ENCODE peak calls at places on chromosomes 3 and 15, in eight cellular contexts. One of them, this sample, is unnamed.

GRCh38 chr15:40092416-40093223 is 16.1 kb downstream of the BMF start:
- DNase-seq in Panc1: no peak
- DNase-seq in cardiac fibroblast: peak; percentile 19
- DNase-seq in foreskin keratinocyte: no peak
- DNase-seq in A673: peak; percentile 95
- DNase-seq in activated T-helper 1 cell treated with anti-CD3 and anti-CD28 coated beads, Interleukin-2, amount 50 U/mL, for 16 hours: no peak
- DNase-seq in head of caudate nucleus: no peak
- DNase-seq in ureter: peak; percentile 80
- DNase-seq in this sample: no peak

GRCh38 chr3:117017135-117017990 is 307.8 kb downstream of the TUSC7 start:
- DNase-seq in Panc1: no peak
- DNase-seq in cardiac fibroblast: peak; percentile 12
- DNase-seq in foreskin keratinocyte: no peak
- DNase-seq in A673: no peak
- DNase-seq in activated T-helper 1 cell treated with anti-CD3 and anti-CD28 coated beads, Interleukin-2, amount 50 U/mL, for 16 hours: no peak
- DNase-seq in head of caudate nucleus: no peak
- DNase-seq in ureter: no peak
- DNase-seq in this sample: no peak

GRCh38 chr3:156388469-156389150 is 166.3 kb downstream of the SSR3 start:
- DNase-seq in Panc1: no peak
- DNase-seq in cardiac fibroblast: peak; percentile 89
- DNase-seq in foreskin keratinocyte: peak; percentile 73
- DNase-seq in A673: peak; percentile 13
- DNase-seq in activated T-helper 1 cell treated with anti-CD3 and anti-CD28 coated beads, Interleukin-2, amount 50 U/mL, for 16 hours: no peak
- DNase-seq in head of caudate nucleus: no peak
- DNase-seq in ureter: no peak
- DNase-seq in this sample: no peak

GRCh38 chr3:155079795-155080546 is at the start of gene MME:
- DNase-seq in Panc1: no peak
- DNase-seq in cardiac fibroblast: peak; percentile 80
- DNase-seq in foreskin keratinocyte: peak; percentile 57
- DNase-seq in A673: peak; percentile 7
- DNase-seq in activated T-helper 1 cell treated with anti-CD3 and anti-CD28 coated beads, Interleukin-2, amount 50 U/mL, for 16 hours: no peak
- DNase-seq in head of caudate nucleus: peak; percentile 49
- DNase-seq in ureter: no peak
- DNase-seq in this sample: no peak

GRCh38 chr3:150407051-150407817 is 864 bp upstream of the TSC22D2 start:
- DNase-seq in Panc1: no peak
- DNase-seq in cardiac fibroblast: peak; percentile 61
- DNase-seq in foreskin keratinocyte: no peak
- DNase-seq in A673: no peak
- DNase-seq in activated T-helper 1 cell treated with anti-CD3 and anti-CD28 coated beads, Interleukin-2, amount 50 U/mL, for 16 hours: no peak
- DNase-seq in head of caudate nucleus: no peak
- DNase-seq in ureter: no peak
- DNase-seq in this sample: no peak

GRCh38 chr3:151410891-151411559 is 26.5 kb upstream of the P2RY12 start:
- DNase-seq in Panc1: no peak
- DNase-seq in cardiac fibroblast: peak; percentile 30
- DNase-seq in foreskin keratinocyte: no peak
- DNase-seq in A673: no peak
- DNase-seq in activated T-helper 1 cell treated with anti-CD3 and anti-CD28 coated beads, Interleukin-2, amount 50 U/mL, for 16 hours: no peak
- DNase-seq in head of caudate nucleus: no peak
- DNase-seq in ureter: no peak
- DNase-seq in this sample: no peak

GRCh38 chr15:70269991-70270751 is 172.5 kb upstream of the TLE3 start:
- DNase-seq in Panc1: no peak
- DNase-seq in cardiac fibroblast: peak; percentile 75
- DNase-seq in foreskin keratinocyte: no peak
- DNase-seq in A673: peak; percentile 63
- DNase-seq in activated T-helper 1 cell treated with anti-CD3 and anti-CD28 coated beads, Interleukin-2, amount 50 U/mL, for 16 hours: no peak
- DNase-seq in head of caudate nucleus: no peak
- DNase-seq in ureter: no peak
- DNase-seq in this sample: no peak

GRCh38 chr3:2036096-2036495 is 62.6 kb upstream of the CNTN4 start:
- DNase-seq in Panc1: no peak
- DNase-seq in cardiac fibroblast: no peak
- DNase-seq in foreskin keratinocyte: no peak
- DNase-seq in A673: no peak
- DNase-seq in activated T-helper 1 cell treated with anti-CD3 and anti-CD28 coated beads, Interleukin-2, amount 50 U/mL, for 16 hours: no peak
- DNase-seq in head of caudate nucleus: no peak
- DNase-seq in ureter: no peak
- DNase-seq in this sample: no peak

GRCh38 chr3:52495096-52495495 is at the start of gene STAB1:
- DNase-seq in Panc1: no peak
- DNase-seq in cardiac fibroblast: no peak
- DNase-seq in foreskin keratinocyte: no peak
- DNase-seq in A673: no peak
- DNase-seq in activated T-helper 1 cell treated with anti-CD3 and anti-CD28 coated beads, Interleukin-2, amount 50 U/mL, for 16 hours: no peak
- DNase-seq in head of caudate nucleus: no peak
- DNase-seq in ureter: peak; percentile 64
- DNase-seq in this sample: no peak

GRCh38 chr3:137105277-137105977 is 147.6 kb downstream of the IL20RB start:
- DNase-seq in Panc1: peak; percentile 55
- DNase-seq in cardiac fibroblast: peak; percentile 76
- DNase-seq in foreskin keratinocyte: peak; percentile 39
- DNase-seq in A673: peak; percentile 77
- DNase-seq in activated T-helper 1 cell treated with anti-CD3 and anti-CD28 coated beads, Interleukin-2, amount 50 U/mL, for 16 hours: no peak
- DNase-seq in head of caudate nucleus: no peak
- DNase-seq in ureter: no peak
- DNase-seq in this sample: no peak

GRCh38 chr3:32062950-32063582 is 43.4 kb upstream of the GPD1L start:
- DNase-seq in Panc1: no peak
- DNase-seq in cardiac fibroblast: peak; percentile 11
- DNase-seq in foreskin keratinocyte: no peak
- DNase-seq in A673: no peak
- DNase-seq in activated T-helper 1 cell treated with anti-CD3 and anti-CD28 coated beads, Interleukin-2, amount 50 U/mL, for 16 hours: no peak
- DNase-seq in head of caudate nucleus: no peak
- DNase-seq in ureter: no peak
- DNase-seq in this sample: no peak

GRCh38 chr3:43998841-43999805 is 242.6 kb upstream of the TOPAZ1 start:
- DNase-seq in Panc1: no peak
- DNase-seq in cardiac fibroblast: peak; percentile 69
- DNase-seq in foreskin keratinocyte: peak; percentile 71
- DNase-seq in A673: peak; percentile 80
- DNase-seq in activated T-helper 1 cell treated with anti-CD3 and anti-CD28 coated beads, Interleukin-2, amount 50 U/mL, for 16 hours: no peak
- DNase-seq in head of caudate nucleus: peak; percentile 68
- DNase-seq in ureter: no peak
- DNase-seq in this sample: no peak

GRCh38 chr15:73190189-73190601 is 137.9 kb downstream of the NEO1 start:
- DNase-seq in Panc1: no peak
- DNase-seq in cardiac fibroblast: peak; percentile 41
- DNase-seq in foreskin keratinocyte: no peak
- DNase-seq in A673: peak; percentile 30
- DNase-seq in activated T-helper 1 cell treated with anti-CD3 and anti-CD28 coated beads, Interleukin-2, amount 50 U/mL, for 16 hours: no peak
- DNase-seq in head of caudate nucleus: no peak
- DNase-seq in ureter: no peak
- DNase-seq in this sample: no peak

GRCh38 chr3:134711284-134711683 is 60.5 kb upstream of the KY start:
- DNase-seq in Panc1: no peak
- DNase-seq in cardiac fibroblast: peak; percentile 32
- DNase-seq in foreskin keratinocyte: no peak
- DNase-seq in A673: peak; percentile 5
- DNase-seq in activated T-helper 1 cell treated with anti-CD3 and anti-CD28 coated beads, Interleukin-2, amount 50 U/mL, for 16 hours: no peak
- DNase-seq in head of caudate nucleus: no peak
- DNase-seq in ureter: no peak
- DNase-seq in this sample: no peak

GRCh38 chr3:122782804-122783203 is 10.8 kb downstream of the HSPBAP1 start:
- DNase-seq in Panc1: no peak
- DNase-seq in cardiac fibroblast: no peak
- DNase-seq in foreskin keratinocyte: no peak
- DNase-seq in A673: no peak
- DNase-seq in activated T-helper 1 cell treated with anti-CD3 and anti-CD28 coated beads, Interleukin-2, amount 50 U/mL, for 16 hours: no peak
- DNase-seq in head of caudate nucleus: no peak
- DNase-seq in ureter: no peak
- DNase-seq in this sample: no peak

GRCh38 chr15:94206463-94207167 is 24.7 kb upstream of the MCTP2 start:
- DNase-seq in Panc1: no peak
- DNase-seq in cardiac fibroblast: peak; percentile 20
- DNase-seq in foreskin keratinocyte: peak; percentile 94
- DNase-seq in A673: no peak
- DNase-seq in activated T-helper 1 cell treated with anti-CD3 and anti-CD28 coated beads, Interleukin-2, amount 50 U/mL, for 16 hours: no peak
- DNase-seq in head of caudate nucleus: no peak
- DNase-seq in ureter: no peak
- DNase-seq in this sample: no peak

GRCh38 chr15:73517566-73517965 is 74.6 kb downstream of the REC114 start:
- DNase-seq in Panc1: no peak
- DNase-seq in cardiac fibroblast: no peak
- DNase-seq in foreskin keratinocyte: no peak
- DNase-seq in A673: no peak
- DNase-seq in activated T-helper 1 cell treated with anti-CD3 and anti-CD28 coated beads, Interleukin-2, amount 50 U/mL, for 16 hours: no peak
- DNase-seq in head of caudate nucleus: no peak
- DNase-seq in ureter: no peak
- DNase-seq in this sample: no peak

GRCh38 chr3:40615110-40615915 is 90.6 kb downstream of the ZNF621 start:
- DNase-seq in Panc1: no peak
- DNase-seq in cardiac fibroblast: no peak
- DNase-seq in foreskin keratinocyte: no peak
- DNase-seq in A673: peak; percentile 84
- DNase-seq in activated T-helper 1 cell treated with anti-CD3 and anti-CD28 coated beads, Interleukin-2, amount 50 U/mL, for 16 hours: no peak
- DNase-seq in head of caudate nucleus: peak; percentile 22
- DNase-seq in ureter: no peak
- DNase-seq in this sample: no peak

GRCh38 chr15:70715840-70716510 is 47.4 kb downstream of the UACA start:
- DNase-seq in Panc1: no peak
- DNase-seq in cardiac fibroblast: peak; percentile 48
- DNase-seq in foreskin keratinocyte: no peak
- DNase-seq in A673: no peak
- DNase-seq in activated T-helper 1 cell treated with anti-CD3 and anti-CD28 coated beads, Interleukin-2, amount 50 U/mL, for 16 hours: no peak
- DNase-seq in head of caudate nucleus: no peak
- DNase-seq in ureter: no peak
- DNase-seq in this sample: no peak

GRCh38 chr3:177499779-177500423 is 302.6 kb upstream of the TBL1XR1 start:
- DNase-seq in Panc1: no peak
- DNase-seq in cardiac fibroblast: no peak
- DNase-seq in foreskin keratinocyte: no peak
- DNase-seq in A673: no peak
- DNase-seq in activated T-helper 1 cell treated with anti-CD3 and anti-CD28 coated beads, Interleukin-2, amount 50 U/mL, for 16 hours: no peak
- DNase-seq in head of caudate nucleus: no peak
- DNase-seq in ureter: no peak
- DNase-seq in this sample: no peak

GRCh38 chr3:185503467-185503975 is 4.7 kb upstream of the TMEM41A start:
- DNase-seq in Panc1: no peak
- DNase-seq in cardiac fibroblast: no peak
- DNase-seq in foreskin keratinocyte: peak; percentile 40
- DNase-seq in A673: no peak
- DNase-seq in activated T-helper 1 cell treated with anti-CD3 and anti-CD28 coated beads, Interleukin-2, amount 50 U/mL, for 16 hours: no peak
- DNase-seq in head of caudate nucleus: no peak
- DNase-seq in ureter: no peak
- DNase-seq in this sample: no peak

GRCh38 chr15:64070965-64071851 is 22.4 kb downstream of the CIAO2A start:
- DNase-seq in Panc1: peak; percentile 76
- DNase-seq in cardiac fibroblast: peak; percentile 89
- DNase-seq in foreskin keratinocyte: peak; percentile 65
- DNase-seq in A673: no peak
- DNase-seq in activated T-helper 1 cell treated with anti-CD3 and anti-CD28 coated beads, Interleukin-2, amount 50 U/mL, for 16 hours: no peak
- DNase-seq in head of caudate nucleus: no peak
- DNase-seq in ureter: peak; percentile 77
- DNase-seq in this sample: no peak

GRCh38 chr15:83206971-83207621 is 527 bp downstream of the HDGFL3 start:
- DNase-seq in Panc1: no peak
- DNase-seq in cardiac fibroblast: peak; percentile 34
- DNase-seq in foreskin keratinocyte: peak; percentile 30
- DNase-seq in A673: peak; percentile 50
- DNase-seq in activated T-helper 1 cell treated with anti-CD3 and anti-CD28 coated beads, Interleukin-2, amount 50 U/mL, for 16 hours: no peak
- DNase-seq in head of caudate nucleus: peak; percentile 47
- DNase-seq in ureter: peak; percentile 45
- DNase-seq in this sample: no peak

GRCh38 chr3:63964287-63965073 is 52.3 kb upstream of the SCAANT1 start:
- DNase-seq in Panc1: no peak
- DNase-seq in cardiac fibroblast: no peak
- DNase-seq in foreskin keratinocyte: no peak
- DNase-seq in A673: no peak
- DNase-seq in activated T-helper 1 cell treated with anti-CD3 and anti-CD28 coated beads, Interleukin-2, amount 50 U/mL, for 16 hours: no peak
- DNase-seq in head of caudate nucleus: no peak
- DNase-seq in ureter: no peak
- DNase-seq in this sample: no peak

GRCh38 chr3:97823081-97823480 is 1.3 kb downstream of the CRYBG3 start:
- DNase-seq in Panc1: no peak
- DNase-seq in cardiac fibroblast: peak; percentile 20
- DNase-seq in foreskin keratinocyte: no peak
- DNase-seq in A673: no peak
- DNase-seq in activated T-helper 1 cell treated with anti-CD3 and anti-CD28 coated beads, Interleukin-2, amount 50 U/mL, for 16 hours: no peak
- DNase-seq in head of caudate nucleus: no peak
- DNase-seq in ureter: no peak
- DNase-seq in this sample: no peak

GRCh38 chr3:58670506-58671125 is 4.0 kb upstream of the FAM3D start:
- DNase-seq in Panc1: no peak
- DNase-seq in cardiac fibroblast: no peak
- DNase-seq in foreskin keratinocyte: no peak
- DNase-seq in A673: no peak
- DNase-seq in activated T-helper 1 cell treated with anti-CD3 and anti-CD28 coated beads, Interleukin-2, amount 50 U/mL, for 16 hours: no peak
- DNase-seq in head of caudate nucleus: no peak
- DNase-seq in ureter: no peak
- DNase-seq in this sample: no peak

GRCh38 chr3:118408431-118408830 is 626.2 kb downstream of the IGSF11 start:
- DNase-seq in Panc1: no peak
- DNase-seq in cardiac fibroblast: peak; percentile 1
- DNase-seq in foreskin keratinocyte: peak; percentile 66
- DNase-seq in A673: no peak
- DNase-seq in activated T-helper 1 cell treated with anti-CD3 and anti-CD28 coated beads, Interleukin-2, amount 50 U/mL, for 16 hours: no peak
- DNase-seq in head of caudate nucleus: no peak
- DNase-seq in ureter: no peak
- DNase-seq in this sample: no peak

GRCh38 chr15:100596792-100597191 is 5.2 kb downstream of the LINS1 start:
- DNase-seq in Panc1: no peak
- DNase-seq in cardiac fibroblast: peak; percentile 38
- DNase-seq in foreskin keratinocyte: peak; percentile 78
- DNase-seq in A673: peak; percentile 13
- DNase-seq in activated T-helper 1 cell treated with anti-CD3 and anti-CD28 coated beads, Interleukin-2, amount 50 U/mL, for 16 hours: peak; percentile 87
- DNase-seq in head of caudate nucleus: peak; percentile 25
- DNase-seq in ureter: no peak
- DNase-seq in this sample: peak; percentile 68

GRCh38 chr3:169162107-169162506 is 501.4 kb downstream of the MECOM start:
- DNase-seq in Panc1: no peak
- DNase-seq in cardiac fibroblast: no peak
- DNase-seq in foreskin keratinocyte: no peak
- DNase-seq in A673: no peak
- DNase-seq in activated T-helper 1 cell treated with anti-CD3 and anti-CD28 coated beads, Interleukin-2, amount 50 U/mL, for 16 hours: no peak
- DNase-seq in head of caudate nucleus: no peak
- DNase-seq in ureter: no peak
- DNase-seq in this sample: no peak